ENCODE peak calls at places on chromosomes 6 and 20, in four cellular contexts. One of them, this sample, is unnamed.

GRCh38 chr20:61757678-61758555 is 307.8 kb downstream of the TAF4 start:
- DNase-seq in amniotic epithelial cell: peak
- DNase-seq in mesendoderm: no peak
- DNase-seq in kidney glomerular epithelial cell: peak
- DNase-seq in this sample: peak

GRCh38 chr6:6600865-6601264 is 12.3 kb downstream of the LY86 start:
- DNase-seq in amniotic epithelial cell: no peak
- DNase-seq in kidney glomerular epithelial cell: no peak
- DNase-seq in mesendoderm: no peak
- DNase-seq in this sample: no peak

GRCh38 chr6:139882234-139882633 is 507.8 kb upstream of the CITED2 start:
- DNase-seq in amniotic epithelial cell: peak
- DNase-seq in kidney glomerular epithelial cell: peak
- DNase-seq in mesendoderm: peak
- DNase-seq in this sample: peak

GRCh38 chr6:152142116-152142515 is 334.6 kb downstream of the ESR1 start:
- DNase-seq in kidney glomerular epithelial cell: no peak
- DNase-seq in mesendoderm: no peak
- DNase-seq in amniotic epithelial cell: no peak
- DNase-seq in this sample: no peak

GRCh38 chr20:56630086-56630493 is 984 bp downstream of the TFAP2C start:
- DNase-seq in kidney glomerular epithelial cell: peak
- DNase-seq in amniotic epithelial cell: peak
- DNase-seq in mesendoderm: peak
- DNase-seq in this sample: peak

GRCh38 chr20:51491393-51491792 is 51.1 kb downstream of the NFATC2 start:
- DNase-seq in mesendoderm: no peak
- DNase-seq in kidney glomerular epithelial cell: no peak
- DNase-seq in amniotic epithelial cell: no peak
- DNase-seq in this sample: no peak

GRCh38 chr20:23622839-23623343 is 14.9 kb downstream of the CST3 start:
- DNase-seq in mesendoderm: peak
- DNase-seq in kidney glomerular epithelial cell: peak
- DNase-seq in amniotic epithelial cell: peak
- DNase-seq in this sample: peak

GRCh38 chr20:5767493-5768098 is 17.4 kb downstream of the SHLD1 start:
- DNase-seq in amniotic epithelial cell: no peak
- DNase-seq in mesendoderm: no peak
- DNase-seq in kidney glomerular epithelial cell: no peak
- DNase-seq in this sample: no peak

GRCh38 chr20:25584905-25585704 is at the start of gene NINL:
- DNase-seq in kidney glomerular epithelial cell: no peak
- DNase-seq in amniotic epithelial cell: peak
- DNase-seq in mesendoderm: peak
- DNase-seq in this sample: peak

GRCh38 chr20:24778585-24779031 is 170.5 kb upstream of the CST7 start:
- DNase-seq in kidney glomerular epithelial cell: no peak
- DNase-seq in mesendoderm: no peak
- DNase-seq in amniotic epithelial cell: no peak
- DNase-seq in this sample: no peak

GRCh38 chr6:11218827-11219826 is 13.3 kb downstream of the NEDD9 start:
- DNase-seq in amniotic epithelial cell: no peak
- DNase-seq in mesendoderm: no peak
- DNase-seq in kidney glomerular epithelial cell: peak
- DNase-seq in this sample: no peak

GRCh38 chr20:48094944-48095343 is 309.7 kb upstream of the SULF2 start:
- DNase-seq in mesendoderm: no peak
- DNase-seq in amniotic epithelial cell: no peak
- DNase-seq in kidney glomerular epithelial cell: no peak
- DNase-seq in this sample: no peak

GRCh38 chr6:156601156-156601820 is 175.9 kb upstream of the ARID1B start:
- DNase-seq in mesendoderm: no peak
- DNase-seq in kidney glomerular epithelial cell: no peak
- DNase-seq in amniotic epithelial cell: no peak
- DNase-seq in this sample: no peak

GRCh38 chr20:1899169-1899525 is 3.9 kb downstream of the SIRPA start:
- DNase-seq in amniotic epithelial cell: no peak
- DNase-seq in mesendoderm: no peak
- DNase-seq in kidney glomerular epithelial cell: no peak
- DNase-seq in this sample: no peak

GRCh38 chr6:89404512-89404911 is 7.6 kb downstream of the RRAGD start:
- DNase-seq in kidney glomerular epithelial cell: no peak
- DNase-seq in amniotic epithelial cell: no peak
- DNase-seq in mesendoderm: no peak
- DNase-seq in this sample: no peak

GRCh38 chr6:43120938-43121913 is 45.1 kb downstream of the PTK7 start:
- DNase-seq in mesendoderm: peak
- DNase-seq in amniotic epithelial cell: peak
- DNase-seq in kidney glomerular epithelial cell: peak
- DNase-seq in this sample: peak

GRCh38 chr20:50163570-50164317 is 10.2 kb upstream of the PEDS1 start:
- DNase-seq in amniotic epithelial cell: no peak
- DNase-seq in kidney glomerular epithelial cell: peak
- DNase-seq in mesendoderm: peak
- DNase-seq in this sample: no peak

GRCh38 chr6:146650799-146651481 is 52.2 kb downstream of the ADGB start:
- DNase-seq in kidney glomerular epithelial cell: no peak
- DNase-seq in amniotic epithelial cell: no peak
- DNase-seq in mesendoderm: no peak
- DNase-seq in this sample: no peak

GRCh38 chr20:44548171-44548678 is 26.4 kb upstream of the SERINC3 start:
- DNase-seq in mesendoderm: no peak
- DNase-seq in kidney glomerular epithelial cell: no peak
- DNase-seq in amniotic epithelial cell: peak
- DNase-seq in this sample: no peak

GRCh38 chr6:15401769-15402250 is 155.9 kb downstream of the JARID2 start:
- DNase-seq in amniotic epithelial cell: peak
- DNase-seq in mesendoderm: no peak
- DNase-seq in kidney glomerular epithelial cell: no peak
- DNase-seq in this sample: no peak

GRCh38 chr6:45075246-45075645 is 252.9 kb upstream of the RUNX2 start:
- DNase-seq in mesendoderm: no peak
- DNase-seq in amniotic epithelial cell: peak
- DNase-seq in kidney glomerular epithelial cell: peak
- DNase-seq in this sample: peak

GRCh38 chr20:52209154-52209571 is 17.6 kb upstream of the ZFP64 start:
- DNase-seq in amniotic epithelial cell: no peak
- DNase-seq in kidney glomerular epithelial cell: no peak
- DNase-seq in mesendoderm: peak
- DNase-seq in this sample: no peak

GRCh38 chr6:35058827-35059522 is 82.2 kb downstream of the TCP11 start:
- DNase-seq in mesendoderm: no peak
- DNase-seq in amniotic epithelial cell: no peak
- DNase-seq in kidney glomerular epithelial cell: no peak
- DNase-seq in this sample: no peak

GRCh38 chr6:10838794-10839333 is 525 bp upstream of the MAK start:
- DNase-seq in amniotic epithelial cell: no peak
- DNase-seq in kidney glomerular epithelial cell: peak
- DNase-seq in mesendoderm: no peak
- DNase-seq in this sample: no peak

GRCh38 chr6:80282913-80283554 is 176.6 kb downstream of the BCKDHB start:
- DNase-seq in mesendoderm: no peak
- DNase-seq in kidney glomerular epithelial cell: no peak
- DNase-seq in amniotic epithelial cell: no peak
- DNase-seq in this sample: peak

GRCh38 chr6:154257074-154257473 is 99.5 kb downstream of the IPCEF1 start:
- DNase-seq in mesendoderm: no peak
- DNase-seq in kidney glomerular epithelial cell: no peak
- DNase-seq in amniotic epithelial cell: no peak
- DNase-seq in this sample: no peak

GRCh38 chr20:59948828-59949720 is 8.9 kb downstream of the FAM217B start:
- DNase-seq in amniotic epithelial cell: peak
- DNase-seq in kidney glomerular epithelial cell: no peak
- DNase-seq in mesendoderm: peak
- DNase-seq in this sample: peak

GRCh38 chr6:160733045-160733646 is 31.1 kb downstream of the PLG start:
- DNase-seq in amniotic epithelial cell: peak
- DNase-seq in mesendoderm: peak
- DNase-seq in kidney glomerular epithelial cell: peak
- DNase-seq in this sample: peak

GRCh38 chr6:25655746-25656145 is 3.7 kb downstream of the SCGN start:
- DNase-seq in amniotic epithelial cell: no peak
- DNase-seq in kidney glomerular epithelial cell: no peak
- DNase-seq in mesendoderm: no peak
- DNase-seq in this sample: no peak

GRCh38 chr6:25934181-25934580 is 3.7 kb upstream of the SLC17A2 start:
- DNase-seq in amniotic epithelial cell: no peak
- DNase-seq in mesendoderm: no peak
- DNase-seq in kidney glomerular epithelial cell: no peak
- DNase-seq in this sample: no peak

GRCh38 chr6:49565261-49565660 is 14.8 kb downstream of the C6orf141 start:
- DNase-seq in amniotic epithelial cell: no peak
- DNase-seq in mesendoderm: no peak
- DNase-seq in kidney glomerular epithelial cell: no peak
- DNase-seq in this sample: no peak

GRCh38 chr20:2237059-2237458 is 58.7 kb upstream of the TGM3 start:
- DNase-seq in amniotic epithelial cell: peak
- DNase-seq in mesendoderm: peak
- DNase-seq in kidney glomerular epithelial cell: peak
- DNase-seq in this sample: peak

GRCh38 chr20:53940883-53941546 is 129.4 kb downstream of the BCAS1 start:
- DNase-seq in kidney glomerular epithelial cell: peak
- DNase-seq in mesendoderm: peak
- DNase-seq in amniotic epithelial cell: peak
- DNase-seq in this sample: peak

GRCh38 chr6:44176935-44177509 is 18.4 kb downstream of the CAPN11 start:
- DNase-seq in mesendoderm: no peak
- DNase-seq in kidney glomerular epithelial cell: no peak
- DNase-seq in amniotic epithelial cell: no peak
- DNase-seq in this sample: no peak

GRCh38 chr20:7959484-7959883 is 19.2 kb upstream of the HAO1 start:
- DNase-seq in amniotic epithelial cell: no peak
- DNase-seq in mesendoderm: no peak
- DNase-seq in kidney glomerular epithelial cell: no peak
- DNase-seq in this sample: no peak

GRCh38 chr6:14066782-14067406 is 50.7 kb upstream of the CD83 start:
- DNase-seq in mesendoderm: peak
- DNase-seq in kidney glomerular epithelial cell: peak
- DNase-seq in amniotic epithelial cell: peak
- DNase-seq in this sample: peak

GRCh38 chr6:123329337-123329736 is 307.4 kb downstream of the TRDN start:
- DNase-seq in mesendoderm: peak
- DNase-seq in kidney glomerular epithelial cell: no peak
- DNase-seq in amniotic epithelial cell: no peak
- DNase-seq in this sample: no peak

This sample was measured in iris pigment epithelial cell.